ENCODE peak calls at places on chromosome 17, in seven cellular contexts. W, P, A, D, T, B and C are unnamed samples.

GRCh38 chr17:72702136-72702735 is 390.3 kb downstream of the SLC39A11 start:
- DNase-seq in W (no peak), P (peak), A (peak), D (no peak), T (no peak), B (no peak), C (peak)

GRCh38 chr17:42578282-42578869 is 847 bp upstream of the PSMC3IP start:
- DNase-seq in W (peak), P (peak), A (peak), D (peak), T (peak), B (peak), C (peak)

GRCh38 chr17:29589524-29590260 is at the start of gene GIT1:
- DNase-seq in W (peak), P (peak), A (peak), D (peak), T (peak), B (peak), C (no peak)

GRCh38 chr17:39667262-39668140 is 752 bp upstream of the PNMT start:
- DNase-seq in W (no peak), P (no peak), A (no peak), D (peak), T (peak), B (no peak), C (no peak)

GRCh38 chr17:50629902-50630301 is 4.8 kb upstream of the ABCC3 start:
- DNase-seq in W (no peak), P (no peak), A (no peak), D (no peak), T (no peak), B (no peak), C (no peak)

GRCh38 chr17:75096082-75096625 is 8.4 kb downstream of the SLC16A5 start:
- DNase-seq in W (peak), P (peak), A (peak), D (peak), T (no peak), B (peak), C (no peak)

GRCh38 chr17:56540791-56541190 is 52.7 kb upstream of the NOG start:
- DNase-seq in W (no peak), P (no peak), A (no peak), D (no peak), T (peak), B (no peak), C (no peak)

GRCh38 chr17:36144981-36145729 is 31.3 kb downstream of the TBC1D3B start:
- DNase-seq in W (no peak), P (no peak), A (no peak), D (no peak), T (no peak), B (no peak), C (no peak)

GRCh38 chr17:45225051-45225700 is 3.5 kb downstream of the FMNL1 start:
- DNase-seq in W (no peak), P (peak), A (no peak), D (no peak), T (no peak), B (no peak), C (no peak)

GRCh38 chr17:47844814-47845453 is 3.9 kb upstream of the SCRN2 start:
- DNase-seq in W (no peak), P (no peak), A (peak), D (no peak), T (no peak), B (no peak), C (no peak)

GRCh38 chr17:13337171-13337570 is 264.6 kb downstream of the HS3ST3A1 start:
- DNase-seq in W (no peak), P (no peak), A (no peak), D (no peak), T (no peak), B (no peak), C (no peak)
- H3K4me3 ChIP-seq in W (no peak), P (no peak), A (no peak), D (no peak), T (no peak), B (no peak), C (no peak)

GRCh38 chr17:10844667-10845387 is 6.9 kb upstream of the PIRT start:
- DNase-seq in W (peak), P (peak), A (peak), D (peak), T (peak), B (peak), C (peak)
- H3K4me3 ChIP-seq in W (no peak), P (peak), A (peak), D (peak), T (peak), B (no peak), C (peak)

DNA sequence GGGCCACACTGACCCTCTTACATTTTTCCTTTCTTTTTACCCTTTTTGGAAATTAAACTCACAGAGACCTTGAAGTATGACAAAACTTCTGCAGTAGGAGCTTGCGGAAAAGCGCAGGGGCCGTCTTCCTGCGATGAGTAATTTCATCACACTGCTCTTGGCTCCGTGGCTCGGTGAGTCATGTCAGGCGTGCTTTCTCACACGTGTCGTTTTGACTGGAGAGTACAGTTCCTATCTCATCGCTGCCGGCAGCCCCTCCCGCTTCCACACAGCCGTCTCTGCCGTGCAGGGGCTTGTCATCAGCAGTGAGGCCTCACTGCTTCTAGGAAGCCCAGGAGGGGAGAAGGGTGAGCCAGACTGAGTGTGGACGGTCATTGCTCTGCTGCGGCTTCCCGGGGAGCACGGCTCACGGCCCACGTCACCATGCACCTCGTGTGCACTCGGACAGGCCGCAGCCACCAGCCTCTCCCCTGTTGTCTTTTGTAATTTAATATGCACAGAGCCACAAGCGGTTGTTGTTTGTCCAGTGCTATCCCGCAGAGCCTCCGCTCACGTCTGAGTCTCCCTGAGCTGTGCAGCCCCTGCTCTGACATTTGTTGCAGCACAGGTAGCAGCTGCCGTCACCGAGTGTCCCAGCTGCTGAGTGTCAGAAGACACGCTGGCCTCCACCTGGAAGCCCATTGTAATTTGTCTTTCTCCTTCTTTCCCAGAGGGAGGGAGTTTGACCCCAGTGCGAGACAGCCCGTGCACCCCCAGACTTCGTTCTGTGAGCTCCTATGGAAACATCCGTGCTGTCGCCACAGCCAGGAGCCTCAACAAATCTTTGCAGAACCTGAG is 99.4 kb upstream of the CHMP6 start:
- DNase-seq in W (peak), P (peak), A (peak), D (peak), T (no peak), B (peak), C (peak)
- H3K4me3 ChIP-seq in W (no peak), P (no peak), A (peak), D (peak), T (no peak), B (no peak), C (no peak)

DNA sequence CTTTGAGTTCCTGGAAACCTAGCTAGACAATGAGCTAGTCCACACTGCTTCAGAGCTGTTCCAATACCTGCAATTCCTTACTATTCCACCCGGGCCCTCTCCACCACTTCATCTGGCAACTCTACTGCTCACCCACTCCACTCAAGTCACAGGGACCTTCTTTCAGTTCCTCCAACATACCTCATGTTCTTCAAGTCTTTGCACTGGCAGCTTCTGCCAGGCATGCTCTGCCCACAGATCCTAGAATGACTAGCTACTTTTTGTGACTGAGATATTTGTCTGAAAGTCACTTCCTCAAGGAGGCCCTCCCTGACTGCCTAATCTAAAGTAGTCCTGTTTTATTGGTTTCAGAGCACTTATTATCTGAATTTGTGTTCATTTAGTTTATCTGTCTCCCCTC is 86.4 kb downstream of the TEX14 start:
- DNase-seq in W (no peak), P (no peak), A (no peak), D (no peak), T (no peak), B (no peak), C (no peak)
- H3K4me3 ChIP-seq in W (no peak), P (no peak), A (no peak), D (no peak), T (no peak), B (no peak), C (no peak)

GRCh38 chr17:59426031-59426430 is 94.6 kb downstream of the YPEL2 start:
- DNase-seq in W (no peak), P (no peak), A (no peak), D (no peak), T (no peak), B (peak), C (no peak)
- H3K4me3 ChIP-seq in W (no peak), P (no peak), A (no peak), D (peak), T (no peak), B (no peak), C (no peak)